ENCODE peak calls at places on chromosomes 5 and 9, in six cellular contexts. N is ureter; M is AG20443; S is kidney tubule cell; X is CD4-positive, alpha-beta memory T cell; A is substantia nigra. U is an unnamed sample.

GRCh38 chr5:132439521-132440206 is 50.9 kb downstream of the IRF1 start:
- DNase-seq in M (peak), S (peak), X (no peak), A (peak), N (peak), U (peak)

GRCh38 chr5:98428806-98429205 is 344.7 kb upstream of the RGMB start:
- DNase-seq in S (no peak), X (no peak), M (no peak), N (no peak), A (no peak), U (peak)

GRCh38 chr5:79495311-79495710 is 18.6 kb downstream of the HOMER1 start:
- DNase-seq in S (peak), N (no peak), A (no peak), X (no peak), M (no peak), U (peak)

GRCh38 chr9:133437753-133438531 is 15.8 kb downstream of the ADAMTS13 start:
- DNase-seq in M (no peak), X (no peak), S (no peak), N (no peak), A (no peak), U (no peak)

GRCh38 chr5:160133071-160133917 is 14.0 kb upstream of the PWWP2A start:
- DNase-seq in M (peak), N (no peak), S (peak), A (peak), X (no peak), U (no peak)

GRCh38 chr5:174849426-174849825 is 125.0 kb downstream of the MSX2 start:
- DNase-seq in N (no peak), M (no peak), X (no peak), A (no peak), S (no peak), U (no peak)

GRCh38 chr5:51382759-51383493 is at the start of gene ISL1:
- DNase-seq in S (peak), N (no peak), M (peak), X (no peak), A (no peak), U (peak)

GRCh38 chr5:141786700-141787099 is 91.5 kb downstream of the PCDH1 start:
- DNase-seq in M (no peak), N (no peak), X (no peak), S (no peak), A (no peak), U (no peak)

GRCh38 chr5:33227247-33227646 is 213.5 kb upstream of the TARS1 start:
- DNase-seq in X (no peak), N (no peak), M (no peak), S (no peak), A (no peak), U (no peak)

GRCh38 chr9:77016526-77017504 is 2.6 kb upstream of the FOXB2 start:
- DNase-seq in X (no peak), S (no peak), A (no peak), N (no peak), M (no peak), U (no peak)

GRCh38 chr5:157219491-157220271 is 39.0 kb downstream of the ITK start:
- DNase-seq in S (no peak), A (no peak), N (no peak), X (no peak), M (peak), U (no peak)

GRCh38 chr5:141753971-141754713 is 72.1 kb upstream of the ARAP3 start:
- DNase-seq in M (peak), S (peak), X (no peak), A (no peak), N (no peak), U (peak)

GRCh38 chr9:119795395-119795794 is 426.2 kb upstream of the BRINP1 start:
- DNase-seq in S (no peak), N (no peak), A (no peak), X (no peak), M (no peak), U (no peak)

GRCh38 chr5:72328172-72328571 is 8.0 kb downstream of the PTCD2 start:
- DNase-seq in M (peak), A (peak), S (peak), X (no peak), N (no peak), U (peak)

GRCh38 chr5:43839218-43839617 is 236.2 kb downstream of the NNT start:
- DNase-seq in S (peak), A (no peak), M (peak), N (no peak), X (no peak), U (peak)

GRCh38 chr5:158560170-158560569 is 539.5 kb downstream of the EBF1 start:
- DNase-seq in X (no peak), N (no peak), A (no peak), M (no peak), S (no peak), U (peak)

GRCh38 chr9:97388721-97389238 is 23.1 kb upstream of the TDRD7 start:
- DNase-seq in X (no peak), M (no peak), N (no peak), A (no peak), S (peak), U (no peak)

GRCh38 chr5:59893436-59894227 is at the start of gene PDE4D:
- DNase-seq in S (peak), N (peak), A (peak), X (no peak), M (peak), U (peak)

GRCh38 chr5:9156282-9156681 is 389.6 kb downstream of the SEMA5A start:
- DNase-seq in X (no peak), A (peak), S (peak), M (peak), N (no peak), U (peak)

GRCh38 chr9:12368569-12368968 is 324.6 kb upstream of the TYRP1 start:
- DNase-seq in A (no peak), M (no peak), N (no peak), X (no peak), S (no peak), U (no peak)

GRCh38 chr9:122446819-122447484 is 30.8 kb downstream of the OR1J1 start:
- DNase-seq in N (no peak), A (no peak), X (no peak), M (no peak), S (no peak), U (no peak)

GRCh38 chr5:63803165-63803564 is 159.1 kb downstream of the HTR1A start:
- DNase-seq in S (no peak), M (no peak), X (no peak), A (no peak), N (no peak), U (no peak)

GRCh38 chr9:87062706-87063105 is 115.4 kb upstream of the GAS1 start:
- DNase-seq in A (no peak), X (no peak), N (no peak), M (no peak), S (no peak), U (no peak)

GRCh38 chr5:101664071-101664791 is 631.9 kb downstream of the SLCO4C1 start:
- DNase-seq in M (no peak), A (no peak), N (no peak), X (no peak), S (no peak), U (no peak)

GRCh38 chr5:128825826-128826225 is 139.5 kb upstream of the SLC27A6 start:
- DNase-seq in A (no peak), X (no peak), N (no peak), M (no peak), S (no peak), U (peak)

GRCh38 chr5:159965031-159965837 is 43.7 kb upstream of the TTC1 start:
- DNase-seq in A (peak), S (peak), M (peak), N (peak), X (no peak), U (peak)

GRCh38 chr5:168796840-168797548 is 217.8 kb upstream of the PANK3 start:
- DNase-seq in N (no peak), M (no peak), S (no peak), A (peak), X (no peak), U (no peak)

GRCh38 chr9:121529237-121529987 is 29.8 kb upstream of the GGTA1 start:
- DNase-seq in X (no peak), S (peak), M (peak), A (peak), N (peak), U (peak)

GRCh38 chr9:137369111-137369787 is 53.7 kb downstream of the EXD3 start:
- DNase-seq in N (no peak), S (no peak), A (no peak), M (no peak), X (no peak), U (no peak)

U was measured in mammary epithelial cell.